ENCODE peak calls at places on chromosome 17, in eight cellular contexts. O is CD8-positive, alpha-beta memory T cell; P is heart left ventricle; D is fibroblast of lung; M is effector memory CD4-positive, alpha-beta T cell; H is astrocyte; L is substantia nigra; R is body of pancreas. J is an unnamed sample.

GRCh38 chr17:15782809-15783208 is 50.7 kb downstream of the TBC1D26 start:
- DNase-seq in L (no peak), P (peak; percentile 83), R (peak; percentile 58), O (no peak), H (peak; percentile 27), M (no peak), D (peak; percentile 54), J (peak; percentile 18)

GRCh38 chr17:45001310-45001709 is 33.2 kb upstream of the C1QL1 start:
- DNase-seq in P (no peak), D (no peak), L (no peak), O (no peak), H (no peak), R (no peak), M (no peak), J (no peak)

GRCh38 chr17:29954405-29954804 is 13.0 kb downstream of the EFCAB5 start:
- DNase-seq in R (no peak), L (no peak), D (no peak), H (no peak), M (no peak), O (no peak), P (no peak), J (no peak)

GRCh38 chr17:56506349-56506748 is 87.2 kb upstream of the NOG start:
- DNase-seq in O (no peak), H (no peak), L (no peak), D (no peak), P (no peak), M (no peak), R (no peak), J (no peak)

GRCh38 chr17:40363480-40363838 is 1.1 kb downstream of the GJD3 start:
- DNase-seq in P (peak; percentile 75), R (no peak), O (no peak), H (peak; percentile 25), M (no peak), D (peak; percentile 45), L (no peak), J (no peak)

GRCh38 chr17:10807704-10808128 is 3.8 kb upstream of the TMEM238L start:
- DNase-seq in M (no peak), R (no peak), L (no peak), O (no peak), P (no peak), H (no peak), D (no peak), J (no peak)

GRCh38 chr17:6914711-6915110 is 81.1 kb upstream of the ALOX12 start:
- DNase-seq in P (no peak), H (peak; percentile 7), M (no peak), O (no peak), D (no peak), L (no peak), R (no peak), J (no peak)

GRCh38 chr17:83182620-83183063 is 103.2 kb downstream of the METRNL start:
- DNase-seq in L (no peak), M (no peak), H (no peak), P (no peak), O (no peak), R (no peak), D (no peak), J (peak; percentile 56)

GRCh38 chr17:75891022-75891604 is 5.6 kb downstream of the TRIM65 start:
- DNase-seq in P (no peak), M (no peak), D (no peak), R (no peak), O (no peak), L (no peak), H (no peak), J (peak; percentile 47)

GRCh38 chr17:29574732-29575510 is 6.4 kb downstream of the TP53I13 start:
- DNase-seq in L (no peak), R (peak; percentile 61), P (no peak), D (no peak), O (no peak), H (no peak), M (no peak), J (peak; percentile 50)

GRCh38 chr17:73414171-73414955 is 102.6 kb upstream of the CDC42EP4 start:
- DNase-seq in M (no peak), R (no peak), H (no peak), P (peak; percentile 14), L (no peak), O (no peak), D (no peak), J (no peak)

GRCh38 chr17:62653002-62653830 is 25.7 kb downstream of the MRC2 start:
- DNase-seq in P (peak; percentile 86), M (peak; percentile 23), R (peak; percentile 61), L (no peak), D (peak; percentile 57), H (peak; percentile 33), O (peak; percentile 50), J (no peak)

GRCh38 chr17:69763503-69763902 is 311.5 kb upstream of the KCNJ16 start:
- DNase-seq in L (no peak), D (peak; percentile 69), R (no peak), H (peak; percentile 63), M (no peak), O (no peak), P (no peak), J (no peak)

GRCh38 chr17:79844869-79845600 is 5.8 kb upstream of the CBX4 start:
- DNase-seq in D (no peak), L (no peak), O (peak; percentile 41), M (no peak), P (peak; percentile 84), H (no peak), R (peak; percentile 56), J (no peak)

GRCh38 chr17:79668344-79669250 is 57.7 kb upstream of the RBFOX3 start:
- DNase-seq in H (no peak), D (no peak), P (no peak), L (no peak), R (no peak), M (no peak), O (no peak), J (no peak)

GRCh38 chr17:63488851-63489250 is 12.0 kb downstream of the ACE start:
- DNase-seq in L (no peak), P (peak; percentile 17), D (no peak), H (no peak), O (no peak), M (no peak), R (no peak), J (no peak)

GRCh38 chr17:76266244-76266938 is 1.2 kb downstream of the UBALD2 start:
- DNase-seq in M (no peak), D (peak; percentile 32), O (no peak), H (no peak), R (no peak), P (no peak), L (no peak), J (no peak)

GRCh38 chr17:75182569-75183436 is at the start of gene SUMO2:
- DNase-seq in D (peak; percentile 92), L (peak; percentile 78), P (peak; percentile 98), R (peak; percentile 96), M (peak; percentile 92), H (peak; percentile 83), O (peak; percentile 93), J (peak; percentile 97)

GRCh38 chr17:71402661-71403141 is 718.1 kb upstream of the SOX9 start:
- DNase-seq in O (no peak), M (no peak), R (no peak), P (no peak), H (no peak), L (no peak), D (no peak), J (no peak)

GRCh38 chr17:6749519-6749918 is 6.3 kb upstream of the XAF1 start:
- DNase-seq in L (no peak), M (no peak), O (no peak), R (no peak), P (no peak), D (no peak), H (no peak), J (no peak)

GRCh38 chr17:6374271-6374691 is 60.6 kb downstream of the AIPL1 start:
- DNase-seq in D (peak; percentile 66), H (peak; percentile 67), L (no peak), R (no peak), M (no peak), P (no peak), O (no peak), J (no peak)

GRCh38 chr17:7095642-7096041 is 15.6 kb upstream of the CLEC10A start:
- DNase-seq in P (no peak), R (no peak), H (no peak), M (no peak), L (no peak), O (no peak), D (no peak), J (no peak)

GRCh38 chr17:12122091-12122490 is 101.4 kb downstream of the MAP2K4 start:
- DNase-seq in H (no peak), P (no peak), M (no peak), D (no peak), L (no peak), O (no peak), R (no peak), J (no peak)

GRCh38 chr17:74528491-74529199 is 2.6 kb downstream of the CD300LB start:
- DNase-seq in P (no peak), D (no peak), O (no peak), R (peak; percentile 9), M (no peak), L (no peak), H (no peak), J (no peak)

GRCh38 chr17:9999948-10000695 is 95.1 kb upstream of the RCVRN start:
- DNase-seq in L (no peak), D (no peak), P (no peak), M (no peak), O (no peak), H (no peak), R (no peak), J (no peak)

GRCh38 chr17:59621771-59622170 is 2.1 kb downstream of the CLTC start:
- DNase-seq in L (no peak), P (no peak), R (no peak), D (no peak), O (no peak), H (no peak), M (no peak), J (no peak)
- H3K27ac ChIP-seq in L (no peak overlapping the region), P (no peak overlapping the region), R (no peak overlapping the region), D (no peak overlapping the region), O (peak overlapping the region; percentile 10), H (no peak overlapping the region), M (no peak overlapping the region), J (no peak overlapping the region)

DNA sequence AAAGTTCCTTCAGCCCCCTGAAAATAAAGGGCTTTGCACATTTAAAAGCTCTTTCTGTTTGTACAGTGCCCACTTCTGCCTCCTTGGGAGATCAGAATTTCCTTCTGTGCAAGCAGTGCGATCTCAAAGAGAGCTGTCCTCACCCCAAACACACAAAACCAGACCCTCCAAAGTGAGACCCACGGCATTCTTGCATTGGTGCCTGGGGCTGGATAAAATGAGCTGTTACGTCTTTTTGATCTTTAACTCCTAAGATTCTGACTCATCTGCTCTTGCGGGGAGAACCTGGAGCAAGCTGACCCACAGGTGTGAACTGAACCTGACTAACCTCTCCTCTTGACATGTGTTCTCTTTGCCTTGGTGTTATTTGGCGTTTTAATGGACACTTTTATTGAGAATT is 251.4 kb upstream of the ELAC2 start:
- DNase-seq in H (no peak), D (no peak), P (no peak), R (no peak), O (no peak), M (no peak), L (no peak), J (no peak)
- H3K27ac ChIP-seq in H (no peak overlapping the region), D (no peak overlapping the region), P (no peak overlapping the region), R (no peak overlapping the region), O (no peak overlapping the region), M (no peak overlapping the region), L (no peak overlapping the region), J (no peak overlapping the region)

GRCh38 chr17:21376835-21377690 is 906 bp downstream of the KCNJ12 start:
- DNase-seq in O (no peak), L (no peak), D (peak; percentile 44), M (no peak), P (no peak), R (no peak), H (peak; percentile 18), J (no peak)
- H3K27ac ChIP-seq in O (no peak overlapping the region), L (no peak overlapping the region), D (no peak overlapping the region), M (no peak overlapping the region), P (no peak overlapping the region), R (no peak overlapping the region), H (no peak overlapping the region), J (no peak overlapping the region)

GRCh38 chr17:77602883-77603640 is 355.4 kb upstream of the TNRC6C start:
- DNase-seq in D (no peak), L (no peak), H (no peak), R (no peak), O (no peak), M (no peak), P (no peak), J (no peak)
- H3K27ac ChIP-seq in D (no peak overlapping the region), L (no peak overlapping the region), H (no peak overlapping the region), R (peak overlapping the region; percentile 56), O (no peak overlapping the region), M (no peak overlapping the region), P (peak overlapping the region; percentile 98), J (peak overlapping the region; percentile 14)

J was measured in Peyer's patch.